ENCODE peak calls at places on chromosomes 5 and 9, in six cellular contexts. One of them, this sample, is unnamed.

GRCh38 chr5:172422255-172422654 is 32.1 kb downstream of the SH3PXD2B start:
- DNase-seq in IMR-90: no peak
- DNase-seq in mesendoderm: no peak
- DNase-seq in H9: no peak
- DNase-seq in neuronal stem cell: no peak
- DNase-seq in H1: no peak
- DNase-seq in this sample: no peak

GRCh38 chr9:123749580-123750202 is 180.2 kb downstream of the DENND1A start:
- DNase-seq in IMR-90: peak
- DNase-seq in mesendoderm: peak
- DNase-seq in H9: no peak
- DNase-seq in neuronal stem cell: no peak
- DNase-seq in H1: no peak
- DNase-seq in this sample: no peak

GRCh38 chr9:89425921-89426388 is 72.0 kb downstream of the SEMA4D start:
- DNase-seq in IMR-90: no peak
- DNase-seq in mesendoderm: no peak
- DNase-seq in H9: no peak
- DNase-seq in neuronal stem cell: no peak
- DNase-seq in H1: no peak
- DNase-seq in this sample: no peak

GRCh38 chr5:168365581-168366081 is 74.2 kb downstream of the WWC1 start:
- DNase-seq in IMR-90: peak
- DNase-seq in mesendoderm: peak
- DNase-seq in H9: peak
- DNase-seq in neuronal stem cell: no peak
- DNase-seq in H1: no peak
- DNase-seq in this sample: no peak

GRCh38 chr9:34123682-34124081 is 2.8 kb downstream of the DCAF12 start:
- DNase-seq in IMR-90: no peak
- DNase-seq in mesendoderm: no peak
- DNase-seq in H9: no peak
- DNase-seq in neuronal stem cell: no peak
- DNase-seq in H1: no peak
- DNase-seq in this sample: peak

GRCh38 chr5:102796014-102796413 is 40.9 kb downstream of the PAM start:
- DNase-seq in IMR-90: no peak
- DNase-seq in mesendoderm: no peak
- DNase-seq in H9: no peak
- DNase-seq in neuronal stem cell: no peak
- DNase-seq in H1: no peak
- DNase-seq in this sample: no peak

GRCh38 chr5:108046955-108047670 is 334.8 kb downstream of the FBXL17 start:
- DNase-seq in IMR-90: no peak
- DNase-seq in mesendoderm: no peak
- DNase-seq in H9: peak
- DNase-seq in neuronal stem cell: no peak
- DNase-seq in H1: no peak
- DNase-seq in this sample: no peak

GRCh38 chr9:38047301-38048251 is 21.5 kb downstream of the SHB start:
- DNase-seq in IMR-90: peak
- DNase-seq in mesendoderm: peak
- DNase-seq in H9: peak
- DNase-seq in neuronal stem cell: no peak
- DNase-seq in H1: peak
- DNase-seq in this sample: peak

GRCh38 chr5:146205499-146206202 is 2.2 kb downstream of the RBM27 start:
- DNase-seq in IMR-90: no peak
- DNase-seq in mesendoderm: no peak
- DNase-seq in H9: no peak
- DNase-seq in neuronal stem cell: no peak
- DNase-seq in H1: no peak
- DNase-seq in this sample: no peak

GRCh38 chr9:79701651-79702050 is 129.9 kb downstream of the TLE4 start:
- DNase-seq in IMR-90: no peak
- DNase-seq in mesendoderm: no peak
- DNase-seq in H9: no peak
- DNase-seq in neuronal stem cell: no peak
- DNase-seq in H1: no peak
- DNase-seq in this sample: peak

GRCh38 chr9:38233343-38233742 is 159.2 kb upstream of the ALDH1B1 start:
- DNase-seq in IMR-90: no peak
- DNase-seq in mesendoderm: no peak
- DNase-seq in H9: no peak
- DNase-seq in neuronal stem cell: no peak
- DNase-seq in H1: no peak
- DNase-seq in this sample: no peak

GRCh38 chr5:107513337-107514125 is 157.2 kb downstream of the EFNA5 start:
- DNase-seq in IMR-90: no peak
- DNase-seq in mesendoderm: no peak
- DNase-seq in H9: no peak
- DNase-seq in neuronal stem cell: no peak
- DNase-seq in H1: no peak
- DNase-seq in this sample: no peak

GRCh38 chr9:37144762-37145161 is 24.4 kb downstream of the ZCCHC7 start:
- DNase-seq in IMR-90: peak
- DNase-seq in mesendoderm: peak
- DNase-seq in H9: no peak
- DNase-seq in neuronal stem cell: peak
- DNase-seq in H1: no peak
- DNase-seq in this sample: peak

GRCh38 chr5:112687306-112687705 is 50.4 kb upstream of the APC start:
- DNase-seq in IMR-90: no peak
- DNase-seq in mesendoderm: peak
- DNase-seq in H9: peak
- DNase-seq in neuronal stem cell: no peak
- DNase-seq in H1: peak
- DNase-seq in this sample: no peak

GRCh38 chr9:95570150-95570549 is 53.4 kb upstream of the PTCH1 start:
- DNase-seq in IMR-90: peak
- DNase-seq in mesendoderm: peak
- DNase-seq in H9: no peak
- DNase-seq in neuronal stem cell: no peak
- DNase-seq in H1: no peak
- DNase-seq in this sample: peak

GRCh38 chr5:17190242-17190778 is 27.1 kb upstream of the BASP1 start:
- DNase-seq in IMR-90: peak
- DNase-seq in mesendoderm: peak
- DNase-seq in H9: no peak
- DNase-seq in neuronal stem cell: peak
- DNase-seq in H1: no peak
- DNase-seq in this sample: peak

GRCh38 chr5:115419794-115420585 is 123.5 kb upstream of the CCDC112 start:
- DNase-seq in IMR-90: peak
- DNase-seq in mesendoderm: peak
- DNase-seq in H9: no peak
- DNase-seq in neuronal stem cell: no peak
- DNase-seq in H1: peak
- DNase-seq in this sample: peak

GRCh38 chr5:173342813-173343435 is 14.7 kb upstream of the STC2 start:
- DNase-seq in IMR-90: no peak
- DNase-seq in mesendoderm: no peak
- DNase-seq in H9: no peak
- DNase-seq in neuronal stem cell: no peak
- DNase-seq in H1: no peak
- DNase-seq in this sample: no peak

GRCh38 chr9:97740848-97741821 is 44.0 kb upstream of the XPA start:
- DNase-seq in IMR-90: peak
- DNase-seq in mesendoderm: peak
- DNase-seq in H9: peak
- DNase-seq in neuronal stem cell: peak
- DNase-seq in H1: peak
- DNase-seq in this sample: peak

GRCh38 chr5:116990010-116990409 is 415.4 kb upstream of the SEMA6A start:
- DNase-seq in IMR-90: no peak
- DNase-seq in mesendoderm: no peak
- DNase-seq in H9: no peak
- DNase-seq in neuronal stem cell: no peak
- DNase-seq in H1: no peak
- DNase-seq in this sample: no peak

GRCh38 chr5:74956278-74956677 is 90.1 kb upstream of the FAM169A start:
- DNase-seq in IMR-90: no peak
- DNase-seq in mesendoderm: no peak
- DNase-seq in H9: no peak
- DNase-seq in neuronal stem cell: no peak
- DNase-seq in H1: no peak
- DNase-seq in this sample: no peak

GRCh38 chr5:62206150-62206829 is 99.7 kb upstream of the KIF2A start:
- DNase-seq in IMR-90: no peak
- DNase-seq in mesendoderm: peak
- DNase-seq in H9: peak
- DNase-seq in neuronal stem cell: no peak
- DNase-seq in H1: peak
- DNase-seq in this sample: peak

DNA sequence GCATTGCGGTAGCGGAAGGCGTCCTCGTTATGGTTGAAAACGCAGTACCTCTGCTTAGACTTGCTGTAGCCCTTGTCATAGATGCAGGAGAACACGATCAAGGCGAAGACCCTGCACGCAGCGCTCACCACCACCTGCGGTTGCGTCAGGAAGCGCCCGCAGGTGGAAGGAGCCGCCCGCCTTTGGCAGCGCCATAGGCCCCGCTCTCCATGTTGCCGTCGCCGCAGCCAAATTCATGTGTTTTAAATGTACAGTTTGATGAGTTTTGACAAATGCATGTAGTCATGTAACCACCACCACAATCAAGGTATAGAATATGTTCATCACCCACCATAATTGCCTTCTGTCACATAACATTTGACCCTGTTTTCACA is 84.9 kb upstream of the CEP78 start:
- DNase-seq in IMR-90: no peak
- DNase-seq in mesendoderm: no peak
- DNase-seq in H9: no peak
- DNase-seq in neuronal stem cell: no peak
- DNase-seq in H1: no peak
- DNase-seq in this sample: no peak
- H3K23ac ChIP-seq in IMR-90: no peak
- H3K23ac ChIP-seq in mesendoderm: no peak
- H3K23ac ChIP-seq in H9: no peak
- H3K23ac ChIP-seq in neuronal stem cell: no peak
- H3K23ac ChIP-seq in H1: no peak
- H3K23ac ChIP-seq in this sample: no peak

GRCh38 chr5:124790261-124790894 is 43.9 kb upstream of the ZNF608 start:
- DNase-seq in IMR-90: peak
- DNase-seq in mesendoderm: no peak
- DNase-seq in H9: no peak
- DNase-seq in neuronal stem cell: no peak
- DNase-seq in H1: no peak
- DNase-seq in this sample: peak
- H3K23ac ChIP-seq in IMR-90: no peak
- H3K23ac ChIP-seq in mesendoderm: no peak
- H3K23ac ChIP-seq in H9: no peak
- H3K23ac ChIP-seq in neuronal stem cell: no peak
- H3K23ac ChIP-seq in H1: no peak
- H3K23ac ChIP-seq in this sample: no peak

DNA sequence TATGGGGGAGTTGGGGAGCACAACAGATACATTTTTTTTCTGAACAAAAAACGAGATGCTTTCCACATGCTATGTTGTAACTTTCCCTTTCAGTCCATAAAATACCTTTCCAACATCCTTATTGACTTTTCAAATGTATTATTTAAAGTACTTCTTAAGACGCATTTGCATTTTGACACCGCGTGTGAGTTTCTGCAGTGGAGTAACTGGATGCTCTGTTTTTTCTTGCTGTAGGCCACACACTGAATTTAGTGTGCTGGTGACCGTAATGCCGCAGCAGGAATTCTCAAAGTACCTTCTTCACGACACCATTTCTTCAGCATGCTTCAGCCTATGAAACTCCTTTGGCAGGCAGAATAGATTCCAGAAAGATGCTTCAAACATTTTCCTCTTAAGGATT is 14.3 kb upstream of the EPB41L4B start:
- DNase-seq in IMR-90: no peak
- DNase-seq in mesendoderm: no peak
- DNase-seq in H9: no peak
- DNase-seq in neuronal stem cell: no peak
- DNase-seq in H1: no peak
- DNase-seq in this sample: no peak
- H3K23ac ChIP-seq in IMR-90: no peak
- H3K23ac ChIP-seq in mesendoderm: no peak
- H3K23ac ChIP-seq in H9: no peak
- H3K23ac ChIP-seq in neuronal stem cell: no peak
- H3K23ac ChIP-seq in H1: no peak
- H3K23ac ChIP-seq in this sample: no peak

GRCh38 chr5:88834499-88834898 is 48.5 kb downstream of the MEF2C start:
- DNase-seq in IMR-90: no peak
- DNase-seq in mesendoderm: no peak
- DNase-seq in H9: no peak
- DNase-seq in neuronal stem cell: no peak
- DNase-seq in H1: no peak
- DNase-seq in this sample: no peak
- H3K23ac ChIP-seq in IMR-90: no peak
- H3K23ac ChIP-seq in mesendoderm: no peak
- H3K23ac ChIP-seq in H9: no peak
- H3K23ac ChIP-seq in neuronal stem cell: no peak
- H3K23ac ChIP-seq in H1: no peak
- H3K23ac ChIP-seq in this sample: no peak

DNA sequence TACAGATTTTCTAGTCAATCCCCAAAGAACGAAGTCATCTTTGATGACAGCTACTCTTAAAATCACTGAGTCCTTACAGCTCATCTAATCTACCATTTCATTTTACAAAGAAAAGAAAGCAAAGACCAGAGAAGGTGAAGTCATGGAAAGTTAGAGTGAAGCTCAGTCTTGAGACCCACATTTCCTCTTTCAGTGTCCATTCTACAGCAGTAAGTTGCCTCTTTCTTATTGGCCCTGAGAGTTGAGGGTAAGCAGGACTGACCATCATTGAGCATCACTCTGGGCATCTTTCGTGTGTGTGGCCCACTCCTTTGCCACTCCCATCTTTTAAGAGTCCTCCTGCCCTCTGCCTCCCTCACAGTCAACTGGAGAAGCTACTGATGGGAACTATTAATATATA is 251.8 kb upstream of the NR4A3 start:
- DNase-seq in IMR-90: no peak
- DNase-seq in mesendoderm: no peak
- DNase-seq in H9: no peak
- DNase-seq in neuronal stem cell: no peak
- DNase-seq in H1: no peak
- DNase-seq in this sample: no peak
- H3K23ac ChIP-seq in IMR-90: no peak
- H3K23ac ChIP-seq in mesendoderm: no peak
- H3K23ac ChIP-seq in H9: no peak
- H3K23ac ChIP-seq in neuronal stem cell: no peak
- H3K23ac ChIP-seq in H1: no peak
- H3K23ac ChIP-seq in this sample: no peak

This sample was measured in mesenchymal stem cell.